ENCODE peak calls at places on chromosomes 2 and 18, in six cellular contexts. X is esophagus squamous epithelium, W is MM.1S, C is left lung, B is adrenal gland, Q is uterus. P is an unnamed sample.
A peak's percentile ranks its signal among the peaks of the same experiment; 100 is the strongest.

GRCh38 chr18:47254341-47254939 is 3.0 kb upstream of the SKOR2 start:
- DNase-seq in C (peak; percentile 54), W (no peak), B (peak; percentile 56), Q (no peak), X (no peak), P (no peak)

GRCh38 chr2:101388232-101388631 is 929 bp upstream of the CREG2 start:
- DNase-seq in W (no peak), C (no peak), Q (no peak), X (no peak), B (no peak), P (no peak)

GRCh38 chr2:239814136-239814916 is 210.8 kb downstream of the NDUFA10 start:
- DNase-seq in C (peak; percentile 44), Q (peak; percentile 39), X (no peak), W (no peak), B (no peak), P (peak; percentile 2)

GRCh38 chr2:190948671-190949070 is 65.3 kb downstream of the STAT1 start:
- DNase-seq in C (no peak), B (no peak), Q (no peak), X (no peak), W (no peak), P (no peak)

GRCh38 chr18:27378396-27379094 is 193.4 kb upstream of the CHST9 start:
- DNase-seq in Q (no peak), B (no peak), C (no peak), X (no peak), W (no peak), P (no peak)

GRCh38 chr18:4068552-4069158 is 386.5 kb downstream of the DLGAP1 start:
- DNase-seq in X (no peak), C (no peak), B (peak; percentile 69), W (peak; percentile 52), Q (no peak), P (peak; percentile 30)

GRCh38 chr2:222483513-222484039 is 59.2 kb downstream of the SGPP2 start:
- DNase-seq in B (peak; percentile 61), C (no peak), W (no peak), Q (no peak), X (no peak), P (peak; percentile 70)

GRCh38 chr2:132585982-132586608 is 83.9 kb downstream of the LYPD1 start:
- DNase-seq in X (no peak), W (no peak), C (no peak), B (no peak), Q (no peak), P (no peak)

GRCh38 chr2:198525196-198525595 is 720.8 kb downstream of the PLCL1 start:
- DNase-seq in X (no peak), B (no peak), W (no peak), Q (no peak), C (no peak), P (no peak)

GRCh38 chr2:146893500-146894041 is 951.3 kb upstream of the ACVR2A start:
- DNase-seq in X (no peak), W (no peak), C (no peak), B (peak; percentile 75), Q (no peak), P (no peak)

GRCh38 chr2:235925250-235925919 is 242.8 kb downstream of the GBX2 start:
- DNase-seq in X (no peak), C (no peak), B (peak; percentile 28), Q (no peak), W (no peak), P (no peak)

GRCh38 chr2:240922234-240922981 is 16.3 kb downstream of the CROCC2 start:
- DNase-seq in B (peak; percentile 37), C (peak; percentile 30), Q (no peak), W (no peak), X (no peak), P (peak; percentile 4)

GRCh38 chr2:624096-624495 is 53.1 kb downstream of the TMEM18 start:
- DNase-seq in C (no peak), B (peak; percentile 39), Q (no peak), W (no peak), X (no peak), P (no peak)

GRCh38 chr2:100589527-100589926 is 26.7 kb downstream of the PDCL3 start:
- DNase-seq in Q (no peak), W (no peak), C (peak; percentile 41), X (no peak), B (peak; percentile 49), P (no peak)

GRCh38 chr2:102753563-102754159 is 8.2 kb upstream of the TMEM182 start:
- DNase-seq in C (no peak), W (peak; percentile 50), B (peak; percentile 71), X (no peak), Q (no peak), P (peak; percentile 9)

GRCh38 chr2:68032702-68033101 is 30.1 kb downstream of the C1D start:
- DNase-seq in B (no peak), W (peak; percentile 14), X (no peak), Q (no peak), C (no peak), P (no peak)

GRCh38 chr2:6358542-6358941 is 507.2 kb downstream of the CMPK2 start:
- DNase-seq in W (no peak), Q (no peak), X (no peak), C (no peak), B (no peak), P (no peak)

GRCh38 chr2:10059552-10060335 is 16.4 kb downstream of the KLF11 start:
- DNase-seq in X (no peak), Q (no peak), W (no peak), C (no peak), B (no peak), P (no peak)

GRCh38 chr2:218505754-218506371 is 62.3 kb downstream of the USP37 start:
- DNase-seq in W (no peak), C (no peak), B (no peak), Q (no peak), X (no peak), P (no peak)

GRCh38 chr2:211085056-211085680 is 528.8 kb downstream of the CPS1 start:
- DNase-seq in B (no peak), W (peak; percentile 60), C (no peak), Q (no peak), X (no peak), P (peak; percentile 29)

GRCh38 chr2:107681946-107682345 is 144.7 kb upstream of the RGPD4 start:
- DNase-seq in C (no peak), Q (no peak), B (no peak), W (no peak), X (no peak), P (no peak)

GRCh38 chr2:233445152-233445830 is 91.0 kb downstream of the DGKD start:
- DNase-seq in W (no peak), C (peak; percentile 14), X (no peak), B (no peak), Q (no peak), P (no peak)

GRCh38 chr18:74234326-74235171 is 57.2 kb downstream of the CYB5A start:
- DNase-seq in B (peak; percentile 72), C (no peak), Q (peak; percentile 71), W (no peak), X (no peak), P (no peak)

GRCh38 chr2:96913398-96914202 is 43.7 kb upstream of the SEMA4C start:
- DNase-seq in X (no peak), W (no peak), B (peak; percentile 57), C (no peak), Q (no peak), P (no peak)

GRCh38 chr2:178796079-178796677 is 11.0 kb downstream of the TTN start:
- DNase-seq in Q (no peak), X (no peak), W (peak; percentile 55), C (no peak), B (no peak), P (no peak)

GRCh38 chr2:209473930-209474419 is 50.1 kb downstream of the MAP2 start:
- DNase-seq in X (no peak), Q (no peak), W (no peak), C (peak; percentile 37), B (no peak), P (no peak)

DNA sequence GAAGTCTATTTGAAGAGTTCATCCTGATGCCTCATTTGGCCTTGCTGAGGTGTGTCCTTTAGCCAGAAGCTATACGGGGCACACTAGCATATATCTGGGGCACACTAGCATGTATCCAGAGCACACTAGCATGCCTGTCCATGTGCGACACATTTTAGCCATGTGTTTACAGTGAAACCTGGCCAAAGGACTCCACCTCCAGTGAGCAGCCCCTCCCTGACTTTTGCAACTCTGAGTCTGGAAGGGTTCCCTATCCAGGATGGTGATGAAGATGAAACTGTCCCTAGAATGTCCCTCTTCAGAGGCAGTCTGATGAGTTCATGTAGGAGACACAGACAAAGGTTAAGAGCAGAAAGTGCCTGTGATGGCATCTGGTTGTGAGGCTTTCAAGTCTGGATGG is 61.4 kb upstream of the LGALSL start:
- DNase-seq in X (no peak), C (no peak), Q (no peak), W (no peak), B (no peak), P (no peak)
- H3K27ac ChIP-seq in X (peak overlapping the region; percentile 62), C (no peak overlapping the region), Q (no peak overlapping the region), W (no peak overlapping the region), B (no peak overlapping the region), P (no peak overlapping the region)

DNA sequence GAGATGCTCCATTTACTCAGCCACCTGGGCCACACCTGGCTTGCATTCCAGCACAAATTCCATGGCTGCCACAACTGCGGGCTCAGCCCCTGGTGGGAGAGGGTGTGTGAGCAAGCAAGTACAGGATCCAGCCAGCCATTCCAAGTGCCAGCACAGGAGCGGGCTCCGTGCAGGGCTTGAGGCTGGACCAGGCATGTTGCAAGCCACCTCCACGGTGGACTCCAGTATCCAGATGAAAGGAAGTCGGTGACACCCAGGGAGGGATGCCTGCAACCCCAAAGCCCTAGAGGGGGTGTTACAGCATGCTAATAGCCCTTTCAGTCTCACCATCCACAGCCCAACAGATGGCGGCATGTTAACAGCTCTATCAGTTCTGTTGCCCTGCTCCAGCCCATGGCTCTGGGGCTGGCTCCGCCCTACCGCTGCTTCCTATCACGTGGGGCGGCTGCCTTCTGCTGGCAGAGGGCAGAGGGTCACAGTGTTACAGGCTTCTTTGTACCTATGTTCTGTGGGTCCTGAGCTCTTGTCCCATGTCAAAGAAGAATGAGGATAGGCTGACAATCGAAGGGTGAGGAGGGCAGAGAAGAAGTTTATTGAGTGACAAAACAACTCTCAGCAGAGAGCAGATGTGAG is 11.7 kb upstream of the GORASP2 start:
- DNase-seq in C (no peak), B (no peak), X (no peak), W (no peak), Q (no peak), P (no peak)
- TF ChIP-seq CTCF in C (no peak), B (no peak), X (no peak), W (no peak), Q (no peak), P (no peak)

DNA sequence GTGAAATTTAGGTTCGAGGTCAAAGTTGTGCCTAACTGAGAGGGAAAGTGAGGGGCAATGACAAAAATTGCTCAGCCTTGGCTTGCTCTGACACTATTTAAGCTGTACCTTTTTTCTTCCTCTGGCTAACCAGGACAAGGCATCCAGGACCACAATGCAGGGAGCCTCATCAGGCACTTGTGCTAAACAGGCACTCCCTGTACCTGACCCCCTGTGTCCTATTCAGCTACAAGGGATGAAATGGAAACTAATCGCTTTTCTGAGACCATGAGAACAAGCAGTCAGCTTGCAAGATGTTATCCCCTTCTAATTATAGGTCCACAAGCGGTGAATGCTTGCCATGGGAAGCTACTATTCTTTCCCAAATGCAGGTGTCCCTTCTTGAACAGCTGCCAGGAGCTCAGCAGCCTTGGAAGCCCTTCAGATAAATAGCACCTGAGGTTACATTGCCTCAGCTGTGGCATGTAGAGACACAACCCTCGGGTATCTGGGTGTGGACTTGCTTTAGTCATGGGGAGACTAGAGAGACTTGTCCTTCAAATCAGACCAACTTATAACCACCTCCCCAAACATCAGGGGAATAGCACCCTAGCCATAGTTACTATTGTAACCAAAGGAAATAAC is 19.1 kb upstream of the ITGA6 start:
- DNase-seq in Q (no peak), W (no peak), B (no peak), X (no peak), C (no peak), P (peak; percentile 15)
- H3K27ac ChIP-seq in Q (no peak overlapping the region), W (no peak overlapping the region), B (no peak overlapping the region), X (peak overlapping the region; percentile 87), C (no peak overlapping the region), P (no peak overlapping the region)

GRCh38 chr2:36544638-36545338 is 53.2 kb downstream of the FEZ2 start:
- DNase-seq in B (no peak), X (no peak), W (no peak), Q (no peak), C (no peak), P (no peak)
- TF ChIP-seq CTCF in B (no peak), X (no peak), W (no peak), Q (no peak), C (no peak), P (no peak)

P was measured in WERI-Rb-1.